ENCODE peak calls at places on chromosomes 6 and 20, in ten cellular contexts. L, U, T, N, M, W, Z, E, J and F are unnamed samples.

GRCh38 chr6:33508935-33509926 is 54.9 kb downstream of the ZBTB9 start:
- DNase-seq in E (no peak), Z (no peak), J (no peak), T (no peak), W (no peak), U (no peak), M (no peak), N (no peak), L (no peak), F (no peak)

GRCh38 chr6:146027586-146028249 is 1.1 kb upstream of the GRM1 start:
- DNase-seq in N (no peak), L (no peak), E (no peak), U (no peak), M (peak; percentile 6), T (no peak), J (no peak), Z (no peak), W (no peak), F (peak; percentile 51)

GRCh38 chr6:130513770-130514169 is 148.0 kb downstream of the TMEM200A start:
- DNase-seq in W (no peak), T (peak; percentile 65), L (no peak), M (peak; percentile 9), N (no peak), Z (no peak), J (no peak), U (no peak), E (peak; percentile 25), F (no peak)

GRCh38 chr6:1311400-1312192 is at the start of gene FOXQ1:
- DNase-seq in L (no peak), E (no peak), J (peak; percentile 95), N (peak; percentile 51), Z (peak; percentile 74), M (peak; percentile 77), U (no peak), T (peak; percentile 40), W (no peak), F (peak; percentile 60)

GRCh38 chr20:57660510-57661199 is 40.4 kb upstream of the ZBP1 start:
- DNase-seq in Z (peak; percentile 66), M (peak; percentile 3), E (no peak), L (no peak), T (no peak), N (peak; percentile 6), W (peak; percentile 11), J (peak; percentile 8), U (no peak), F (peak; percentile 7)

GRCh38 chr20:44264287-44264686 is 17.2 kb downstream of the GDAP1L1 start:
- DNase-seq in L (no peak), W (no peak), U (no peak), T (no peak), N (no peak), E (no peak), M (no peak), J (no peak), Z (no peak), F (no peak)

GRCh38 chr6:156807795-156808194 is 30.6 kb downstream of the ARID1B start:
- DNase-seq in M (no peak), L (no peak), Z (no peak), J (no peak), W (no peak), U (no peak), E (no peak), T (no peak), N (no peak), F (no peak)

GRCh38 chr6:166595061-166595780 is 8.7 kb upstream of the RAMACL start:
- DNase-seq in U (peak; percentile 76), Z (no peak), T (peak; percentile 92), E (peak; percentile 66), M (no peak), N (no peak), W (no peak), J (no peak), L (no peak), F (no peak)

GRCh38 chr6:55069132-55069781 is 105.1 kb upstream of the HCRTR2 start:
- DNase-seq in Z (no peak), T (peak; percentile 66), U (peak; percentile 23), M (peak; percentile 36), N (no peak), E (peak; percentile 14), W (no peak), J (peak; percentile 25), L (peak; percentile 26), F (peak; percentile 25)

GRCh38 chr20:22716824-22717351 is 132.5 kb upstream of the FOXA2 start:
- DNase-seq in N (no peak), T (peak; percentile 7), Z (no peak), E (no peak), L (no peak), J (no peak), M (no peak), U (no peak), W (no peak), F (no peak)

GRCh38 chr6:125114248-125114858 is 39.2 kb upstream of the TPD52L1 start:
- DNase-seq in U (no peak), M (peak; percentile 59), N (no peak), Z (no peak), L (peak; percentile 31), J (peak; percentile 58), W (no peak), E (no peak), T (peak; percentile 61), F (peak; percentile 57)

GRCh38 chr6:92559002-92559401 is 860.4 kb downstream of the EPHA7 start:
- DNase-seq in N (no peak), J (no peak), T (no peak), L (no peak), Z (no peak), W (no peak), E (no peak), U (no peak), M (no peak), F (no peak)

GRCh38 chr20:47440857-47441773 is 60.6 kb upstream of the NCOA3 start:
- DNase-seq in W (no peak), J (no peak), T (peak; percentile 51), N (no peak), M (no peak), Z (no peak), L (no peak), E (no peak), U (no peak), F (no peak)

GRCh38 chr6:12899080-12899815 is 182.7 kb downstream of the PHACTR1 start:
- DNase-seq in L (no peak), Z (no peak), W (no peak), T (no peak), J (no peak), E (no peak), M (no peak), U (no peak), N (no peak), F (no peak)
- TF ChIP-seq CTCF in L (no peak), Z (no peak), W (no peak), T (no peak), J (no peak), E (no peak), M (no peak), U (no peak), N (no peak), F (no peak)

DNA sequence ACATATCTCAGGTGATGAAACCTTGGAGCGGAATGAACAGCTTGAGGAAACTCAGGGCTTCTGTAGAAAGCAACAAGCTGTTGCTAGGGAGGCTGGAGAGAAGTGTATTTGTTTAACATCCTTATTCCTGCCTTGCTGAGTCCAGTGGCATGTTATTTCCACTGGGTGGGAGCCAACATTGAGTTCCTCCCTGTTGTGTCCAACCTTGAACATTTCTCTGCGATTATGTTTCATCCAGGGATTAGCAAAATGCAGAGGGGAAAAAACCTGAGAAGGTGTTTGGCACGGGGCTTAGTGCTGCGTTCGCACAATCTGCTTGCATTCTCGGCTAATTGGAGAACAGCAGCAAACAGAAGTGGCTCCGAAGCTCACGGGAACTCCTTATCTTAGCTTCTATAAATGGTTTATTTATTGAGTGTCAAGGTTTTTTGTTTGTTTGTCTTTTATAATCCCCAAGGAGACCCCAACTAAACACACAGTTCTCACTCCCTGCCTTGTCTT is 412.7 kb downstream of the CDC5L start:
- DNase-seq in W (no peak), L (no peak), T (peak; percentile 65), U (no peak), Z (no peak), M (no peak), N (no peak), E (peak; percentile 37), J (peak; percentile 50), F (no peak)
- TF ChIP-seq CTCF in W (no peak), L (no peak), T (no peak), U (no peak), Z (no peak), M (no peak), N (no peak), E (no peak), J (no peak), F (no peak)

DNA sequence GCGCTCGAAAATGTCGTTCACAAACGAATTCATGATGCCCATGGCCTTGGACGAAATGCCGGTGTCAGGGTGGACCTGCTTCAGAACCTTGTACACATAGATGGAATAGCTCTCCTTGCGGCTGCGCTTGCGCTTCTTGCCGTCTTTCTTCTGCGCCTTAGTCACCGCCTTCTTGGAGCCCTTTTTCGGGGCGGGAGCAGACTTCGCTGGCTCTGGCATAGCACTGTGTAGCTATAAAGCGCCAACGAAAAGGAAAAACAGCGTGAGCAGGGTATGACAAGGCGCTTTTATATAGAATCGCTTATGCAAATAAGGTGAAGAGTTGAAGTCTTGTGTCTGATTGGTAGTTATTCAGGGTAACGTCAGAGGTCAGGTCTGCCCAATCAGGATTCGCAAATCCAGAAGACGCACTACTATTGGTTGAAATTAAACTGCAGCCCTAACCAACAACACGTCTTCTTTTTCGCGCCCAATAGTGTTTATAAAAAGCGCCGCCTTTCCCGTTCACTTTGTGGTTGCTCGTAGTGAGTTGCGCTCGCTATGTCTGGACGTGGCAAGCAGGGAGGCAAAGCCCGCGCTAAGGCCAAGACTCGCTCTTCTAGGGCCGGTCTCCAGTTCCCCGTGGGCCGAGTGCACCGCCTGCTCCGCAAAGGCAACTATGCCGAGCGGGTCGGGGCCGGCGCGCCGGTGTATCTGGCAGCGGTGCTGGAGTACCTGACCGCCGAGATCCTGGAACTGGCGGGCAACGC is 114.8 kb upstream of the PRSS16 start:
- DNase-seq in U (peak; percentile 100), L (peak; percentile 93), T (peak; percentile 100), E (peak; percentile 100), N (peak; percentile 87), M (peak; percentile 94), W (peak; percentile 79), Z (peak; percentile 90), J (peak; percentile 83), F (peak; percentile 72)
- TF ChIP-seq CTCF in U (no peak), L (no peak), T (no peak), E (no peak), N (no peak), M (no peak), W (no peak), Z (no peak), J (no peak), F (no peak)

DNA sequence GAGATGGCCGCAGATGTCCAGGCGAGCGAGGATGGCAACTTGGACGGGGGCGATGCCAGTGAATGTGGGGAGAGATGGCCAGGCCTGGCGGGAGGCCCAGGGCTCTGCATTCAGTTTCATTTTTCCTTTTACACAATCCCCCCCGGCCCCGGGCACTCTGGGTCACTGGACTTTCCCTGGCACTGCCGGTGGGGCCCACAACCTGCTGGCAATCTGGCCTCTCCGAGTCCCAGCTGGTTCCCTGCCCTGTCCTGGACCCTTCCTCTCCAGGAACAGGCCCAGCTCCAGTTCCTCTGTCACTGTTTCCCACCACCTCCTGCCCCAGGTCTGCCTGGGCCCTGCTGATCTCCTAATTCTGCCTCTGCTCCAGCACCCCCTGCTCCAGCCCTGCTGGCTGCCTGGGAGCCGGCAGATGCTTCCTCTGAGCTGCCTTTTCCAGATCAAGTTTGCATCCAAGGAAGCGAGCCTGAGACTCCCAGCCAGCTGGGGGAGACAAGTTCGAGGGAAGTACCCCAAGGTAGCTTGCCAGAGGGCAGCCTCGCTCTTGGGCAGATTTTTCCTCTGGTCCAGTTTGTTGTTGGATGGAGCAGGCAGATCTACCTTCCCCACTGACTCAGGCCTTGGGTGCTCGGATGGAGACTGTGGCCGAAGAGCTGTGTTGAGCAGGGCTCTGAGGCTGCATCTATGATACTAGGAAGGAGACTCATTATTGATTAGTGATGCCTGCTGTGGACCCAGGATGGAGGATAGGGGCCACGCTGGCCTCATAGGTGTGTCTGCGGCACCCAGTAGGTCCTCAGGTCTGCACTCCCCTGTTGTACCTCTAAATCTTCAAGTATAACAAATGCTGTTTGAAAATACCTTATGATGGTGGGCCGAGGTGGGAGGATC is 83.2 kb downstream of the CEBPB start:
- DNase-seq in W (no peak), E (no peak), U (no peak), L (no peak), M (no peak), J (no peak), N (no peak), T (no peak), Z (peak; percentile 77), F (no peak)
- TF ChIP-seq CTCF in W (no peak), E (peak; percentile 3), U (no peak), L (no peak), M (no peak), J (no peak), N (no peak), T (no peak), Z (peak; percentile 30), F (no peak)